ENCODE peak calls at places on chromosomes 16 and 17, in four cellular contexts. T is IMR-90, Y is colonic mucosa, S is body of pancreas. W is an unnamed sample. For H3K4me1, the result is how much of the 10 kb centered on the place peaks cover.

GRCh38 chr16:63612462-63613227 is 1509.2 kb downstream of the CDH11 start:
- DNase-seq in T (no peak), Y (no peak), S (no peak), W (no peak)

GRCh38 chr17:18932360-18933055 is 19.5 kb upstream of the SLC5A10 start:
- DNase-seq in T (no peak), Y (no peak), S (no peak), W (no peak)

GRCh38 chr17:78745407-78746088 is 36.5 kb downstream of the CYTH1 start:
- DNase-seq in T (peak), Y (no peak), S (peak), W (no peak)

GRCh38 chr17:78800132-78800931 is 18.3 kb upstream of the CYTH1 start:
- DNase-seq in T (no peak), Y (no peak), S (no peak), W (no peak)

GRCh38 chr16:57627184-57627871 is 1.1 kb upstream of the ADGRG1 start:
- DNase-seq in T (peak), Y (no peak), S (no peak), W (peak)

GRCh38 chr16:68379472-68380347 is 68.6 kb downstream of the SMPD3 start:
- DNase-seq in T (no peak), Y (no peak), S (no peak), W (no peak)

GRCh38 chr17:39553326-39553945 is 54.3 kb downstream of the NEUROD2 start:
- DNase-seq in T (peak), Y (no peak), S (no peak), W (no peak)

GRCh38 chr17:45648642-45649041 is 135.5 kb upstream of the CRHR1 start:
- DNase-seq in T (no peak), Y (no peak), S (no peak), W (no peak)

GRCh38 chr16:51818342-51818944 is 667.4 kb upstream of the SALL1 start:
- DNase-seq in T (peak), Y (peak), S (peak), W (peak)

GRCh38 chr16:54648575-54648974 is 282.1 kb upstream of the IRX5 start:
- DNase-seq in T (no peak), Y (no peak), S (no peak), W (no peak)

GRCh38 chr16:73996624-73997339 is 299.8 kb upstream of the PSMD7 start:
- DNase-seq in T (no peak), Y (peak), S (no peak), W (no peak)

GRCh38 chr16:84444476-84444875 is 60.0 kb downstream of the MEAK7 start:
- DNase-seq in T (no peak), Y (no peak), S (no peak), W (no peak)

GRCh38 chr17:71080937-71081336 is 911.6 kb downstream of the KCNJ2 start:
- DNase-seq in T (no peak), Y (no peak), S (no peak), W (no peak)

GRCh38 chr17:36931697-36932382 is 5.4 kb upstream of the LHX1 start:
- DNase-seq in T (no peak), Y (no peak), S (no peak), W (peak)
- H3K4me1 ChIP-seq in T (under half), Y (under half), S (half or more), W (under half)

DNA sequence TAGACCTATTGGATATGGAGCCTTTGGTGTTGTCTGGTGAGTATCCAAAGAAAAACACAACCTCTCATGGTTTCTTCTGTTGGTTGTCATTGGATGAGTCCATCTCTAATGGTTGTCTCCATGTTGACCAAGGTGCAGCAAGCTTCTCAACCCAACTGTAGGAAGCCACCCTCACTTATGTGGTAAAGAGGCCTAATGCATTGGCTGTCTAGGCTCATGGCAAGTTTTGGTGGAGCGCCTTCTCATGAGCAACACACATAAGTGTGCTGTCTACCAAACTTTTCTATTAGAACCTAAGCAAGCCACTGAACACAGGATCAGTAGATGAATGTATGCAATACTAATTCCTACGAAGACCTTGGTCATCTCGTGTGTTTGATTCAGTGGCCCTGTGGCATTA is 819 bp downstream of the NLK start:
- DNase-seq in T (no peak), Y (no peak), S (no peak), W (no peak)
- H3K4me1 ChIP-seq in T (under half), Y (under half), S (half or more), W (under half)

GRCh38 chr17:16286009-16286946 is 67.0 kb downstream of the CENPV start:
- DNase-seq in T (peak), Y (peak), S (peak), W (peak)
- H3K4me1 ChIP-seq in T (under half), Y (under half), S (under half), W (under half)

GRCh38 chr17:79947351-79948031 is 88.2 kb downstream of the TBC1D16 start:
- DNase-seq in T (peak), Y (peak), S (no peak), W (no peak)
- H3K4me1 ChIP-seq in T (under half), Y (under half), S (under half), W (under half)

GRCh38 chr16:86996081-86996480 is 321.1 kb downstream of the C16orf95 start:
- DNase-seq in T (no peak), Y (no peak), S (no peak), W (no peak)

GRCh38 chr16:86997058-86997457 is 320.1 kb downstream of the C16orf95 start:
- DNase-seq in T (no peak), Y (no peak), S (no peak), W (no peak)

GRCh38 chr16:86994651-86995171 is 322.5 kb downstream of the C16orf95 start:
- DNase-seq in T (peak), Y (no peak), S (no peak), W (peak)

GRCh38 chr16:86994215-86994614 is 323.0 kb downstream of the C16orf95 start:
- DNase-seq in T (no peak), Y (no peak), S (no peak), W (no peak)

DNA sequence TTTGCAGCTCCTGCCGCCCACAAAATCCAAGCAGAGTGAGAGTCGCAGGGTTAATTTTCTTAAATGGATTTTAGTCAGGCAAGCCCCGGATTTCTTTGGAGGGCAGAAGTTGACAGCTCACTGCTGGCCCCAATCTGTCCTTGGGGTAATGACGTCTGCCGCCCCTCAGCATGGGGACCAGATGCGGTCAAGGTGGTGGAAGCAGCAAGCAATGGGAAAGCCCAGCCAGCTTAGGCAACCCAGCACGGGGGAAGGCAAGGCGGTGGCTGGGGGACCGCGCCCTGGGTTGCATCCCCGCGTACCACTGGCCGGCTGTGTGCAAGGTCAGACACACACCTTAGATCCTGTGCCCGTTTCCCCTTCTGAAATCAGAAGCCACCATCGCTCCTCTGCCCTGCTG is 321.7 kb downstream of the C16orf95 start:
- DNase-seq in T (peak), Y (no peak), S (no peak), W (no peak)
- H3K4me1 ChIP-seq in T (under half), Y (under half), S (under half), W (under half)

GRCh38 chr16:705748-706188 is at the start of gene FBXL16:
- DNase-seq in T (no peak), Y (no peak), S (no peak), W (no peak)
- H3K4me1 ChIP-seq in T (under half), Y (under half), S (under half), W (under half)

GRCh38 chr17:12963505-12963904 is 54.3 kb downstream of the ELAC2 start:
- DNase-seq in T (no peak), Y (no peak), S (no peak), W (no peak)
- H3K4me1 ChIP-seq in T (under half), Y (under half), S (under half), W (under half)